ENCODE peak calls at places on chromosomes 12 and 14, in four cellular contexts. One of them, this sample, is unnamed.
A peak's percentile ranks its signal among the peaks of the same experiment; 100 is the strongest.

GRCh38 chr12:84986586-84986985 is 49.5 kb downstream of the TSPAN19 start:
- DNase-seq in foreskin keratinocyte: no peak
- DNase-seq in transverse colon: no peak
- DNase-seq in left ventricle myocardium inferior: no peak
- DNase-seq in this sample: no peak

GRCh38 chr14:38951451-38951850 is 151.6 kb downstream of the SEC23A start:
- DNase-seq in foreskin keratinocyte: no peak
- DNase-seq in transverse colon: no peak
- DNase-seq in left ventricle myocardium inferior: no peak
- DNase-seq in this sample: no peak

GRCh38 chr14:70188608-70189540 is at the start of gene SLC8A3:
- DNase-seq in foreskin keratinocyte: peak; percentile 30
- DNase-seq in transverse colon: no peak
- DNase-seq in left ventricle myocardium inferior: no peak
- DNase-seq in this sample: no peak

GRCh38 chr12:91893476-91893875 is 252.2 kb downstream of the BTG1 start:
- DNase-seq in foreskin keratinocyte: no peak
- DNase-seq in transverse colon: no peak
- DNase-seq in left ventricle myocardium inferior: no peak
- DNase-seq in this sample: no peak

GRCh38 chr14:69716483-69717187 is 50.3 kb upstream of the SRSF5 start:
- DNase-seq in foreskin keratinocyte: peak; percentile 97
- DNase-seq in transverse colon: peak; percentile 28
- DNase-seq in left ventricle myocardium inferior: peak; percentile 16
- DNase-seq in this sample: peak; percentile 42

GRCh38 chr14:62179367-62180018 is 417.3 kb downstream of the SNAPC1 start:
- DNase-seq in foreskin keratinocyte: peak; percentile 30
- DNase-seq in transverse colon: peak; percentile 15
- DNase-seq in left ventricle myocardium inferior: peak; percentile 16
- DNase-seq in this sample: no peak

GRCh38 chr14:51035611-51036192 is 59.2 kb downstream of the TRIM9 start:
- DNase-seq in foreskin keratinocyte: peak; percentile 5
- DNase-seq in transverse colon: no peak
- DNase-seq in left ventricle myocardium inferior: no peak
- DNase-seq in this sample: no peak

GRCh38 chr14:34895277-34895676 is 20.1 kb upstream of the BAZ1A start:
- DNase-seq in foreskin keratinocyte: no peak
- DNase-seq in transverse colon: no peak
- DNase-seq in left ventricle myocardium inferior: no peak
- DNase-seq in this sample: no peak

DNA sequence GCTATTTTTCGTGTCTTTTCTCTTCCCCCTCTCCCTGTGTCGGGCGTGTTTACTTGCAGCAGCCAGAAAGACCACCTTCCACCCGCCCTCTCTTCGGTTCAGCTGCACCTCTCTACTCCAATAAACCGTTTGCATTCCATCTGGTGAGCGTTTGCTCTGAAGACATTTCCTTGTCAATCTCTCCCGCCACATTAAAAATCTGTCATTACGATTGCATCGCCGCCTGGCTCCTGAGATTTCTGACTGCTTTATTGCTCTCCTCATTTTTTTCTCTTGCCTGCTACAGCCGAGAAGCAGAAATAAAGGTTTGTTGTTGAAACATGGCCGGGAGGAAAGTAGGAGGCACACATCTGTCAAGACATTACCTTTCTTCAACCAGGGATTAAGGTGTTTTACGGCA is 1109.2 kb downstream of the BCL11B start:
- DNase-seq in foreskin keratinocyte: no peak
- DNase-seq in transverse colon: no peak
- DNase-seq in left ventricle myocardium inferior: no peak
- DNase-seq in this sample: no peak
- H3K27ac ChIP-seq in foreskin keratinocyte: no peak overlapping the region
- H3K27ac ChIP-seq in transverse colon: no peak overlapping the region
- H3K27ac ChIP-seq in left ventricle myocardium inferior: no peak overlapping the region
- H3K27ac ChIP-seq in this sample: no peak overlapping the region

DNA sequence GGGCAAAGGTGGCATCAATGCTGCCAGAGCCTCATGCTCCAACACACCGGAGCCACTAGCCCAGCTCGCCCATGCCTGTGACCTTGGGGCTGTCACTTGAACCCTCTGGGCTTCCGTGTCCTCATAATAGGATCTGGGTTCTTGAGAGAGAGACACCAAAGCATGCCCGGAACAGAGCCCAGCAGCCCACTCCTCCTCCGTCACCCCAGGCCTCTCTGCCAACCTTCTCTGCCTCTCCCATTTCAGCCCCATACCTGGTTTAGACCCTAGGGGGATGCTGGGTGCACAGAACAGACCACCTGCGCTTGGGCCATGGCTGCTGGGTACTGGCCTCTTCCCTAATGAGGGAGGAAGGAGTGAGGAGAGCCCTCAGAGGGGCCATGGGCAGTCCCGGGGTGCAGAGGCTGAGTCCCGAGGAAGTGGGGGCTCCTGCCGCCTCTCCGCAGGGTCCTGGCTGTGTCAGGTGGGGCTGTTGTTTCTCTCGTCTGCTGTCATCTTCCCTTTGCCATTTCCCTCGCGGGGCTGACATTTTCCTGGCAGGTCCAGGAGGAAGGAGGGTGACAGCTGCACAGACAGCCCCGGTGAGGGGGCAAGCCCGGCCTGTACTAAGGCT is 172.4 kb upstream of the RTL1 start:
- DNase-seq in foreskin keratinocyte: no peak
- DNase-seq in transverse colon: no peak
- DNase-seq in left ventricle myocardium inferior: no peak
- DNase-seq in this sample: no peak
- H3K27me3 ChIP-seq in foreskin keratinocyte: peaks cover 59% of the 10 kb centered on the region
- H3K27me3 ChIP-seq in transverse colon: peaks cover 54% of the 10 kb centered on the region
- H3K27me3 ChIP-seq in left ventricle myocardium inferior: peaks cover 98% of the 10 kb centered on the region
- H3K27me3 ChIP-seq in this sample: peaks cover 49% of the 10 kb centered on the region

GRCh38 chr14:75198291-75198933 is 22.0 kb upstream of the TMED10 start:
- DNase-seq in foreskin keratinocyte: no peak
- DNase-seq in transverse colon: peak; percentile 36
- DNase-seq in left ventricle myocardium inferior: peak; percentile 56
- DNase-seq in this sample: peak; percentile 77

GRCh38 chr14:75202671-75203070 is 26.3 kb upstream of the TMED10 start:
- DNase-seq in foreskin keratinocyte: no peak
- DNase-seq in transverse colon: no peak
- DNase-seq in left ventricle myocardium inferior: no peak
- DNase-seq in this sample: no peak

GRCh38 chr14:75201087-75201486 is 24.7 kb upstream of the TMED10 start:
- DNase-seq in foreskin keratinocyte: no peak
- DNase-seq in transverse colon: no peak
- DNase-seq in left ventricle myocardium inferior: no peak
- DNase-seq in this sample: no peak

GRCh38 chr14:75197338-75197737 is 20.9 kb upstream of the TMED10 start:
- DNase-seq in foreskin keratinocyte: no peak
- DNase-seq in transverse colon: no peak
- DNase-seq in left ventricle myocardium inferior: no peak
- DNase-seq in this sample: no peak

DNA sequence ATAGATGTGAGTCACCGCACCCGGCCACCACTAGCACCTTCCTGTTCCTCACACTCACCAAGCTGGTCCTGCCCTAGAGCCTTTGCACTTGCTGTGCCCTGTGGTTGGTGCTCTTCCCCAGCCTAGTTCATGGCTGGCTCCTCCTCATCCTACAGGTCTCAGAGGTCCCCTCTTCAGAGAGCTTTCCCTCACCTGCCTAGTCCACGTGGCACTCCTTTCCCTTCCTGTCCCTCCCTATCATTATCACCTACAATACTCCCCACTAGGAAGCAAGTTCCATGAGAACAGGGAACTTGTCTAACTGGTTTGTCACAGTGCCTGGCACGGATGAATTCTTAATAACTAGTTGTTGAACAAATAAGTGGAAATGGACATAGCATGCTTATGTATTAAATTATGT is 24.0 kb upstream of the TMED10 start:
- DNase-seq in foreskin keratinocyte: peak; percentile 61
- DNase-seq in transverse colon: peak; percentile 88
- DNase-seq in left ventricle myocardium inferior: no peak
- DNase-seq in this sample: no peak
- H3K27ac ChIP-seq in foreskin keratinocyte: no peak overlapping the region
- H3K27ac ChIP-seq in transverse colon: peak overlapping the region; percentile 80
- H3K27ac ChIP-seq in left ventricle myocardium inferior: no peak overlapping the region
- H3K27ac ChIP-seq in this sample: no peak overlapping the region

DNA sequence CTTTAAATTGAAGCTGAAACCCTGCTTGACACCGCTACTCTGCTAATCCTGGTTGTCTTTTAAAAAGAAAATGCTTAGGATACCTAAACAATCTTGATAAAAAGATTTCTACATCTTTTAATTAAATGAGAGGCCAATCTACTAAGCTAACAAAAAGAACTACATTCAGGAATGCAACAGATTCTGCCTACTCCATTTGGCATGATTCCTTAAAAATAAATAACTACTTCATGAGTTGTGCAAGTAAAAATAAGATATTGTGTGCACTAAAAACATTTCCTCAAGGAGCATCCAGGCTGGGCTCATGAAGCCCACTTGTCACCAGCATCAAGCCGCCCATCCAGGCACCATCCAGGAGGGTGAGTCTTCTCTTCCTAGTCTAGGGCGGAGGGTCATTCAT is 197.5 kb downstream of the PAX9 start:
- DNase-seq in foreskin keratinocyte: no peak
- DNase-seq in transverse colon: no peak
- DNase-seq in left ventricle myocardium inferior: no peak
- DNase-seq in this sample: no peak
- H3K27me3 ChIP-seq in foreskin keratinocyte: no peaks in the 10 kb centered on the region
- H3K27me3 ChIP-seq in transverse colon: no peaks in the 10 kb centered on the region
- H3K27me3 ChIP-seq in left ventricle myocardium inferior: peaks cover 25% of the 10 kb centered on the region
- H3K27me3 ChIP-seq in this sample: no peaks in the 10 kb centered on the region

DNA sequence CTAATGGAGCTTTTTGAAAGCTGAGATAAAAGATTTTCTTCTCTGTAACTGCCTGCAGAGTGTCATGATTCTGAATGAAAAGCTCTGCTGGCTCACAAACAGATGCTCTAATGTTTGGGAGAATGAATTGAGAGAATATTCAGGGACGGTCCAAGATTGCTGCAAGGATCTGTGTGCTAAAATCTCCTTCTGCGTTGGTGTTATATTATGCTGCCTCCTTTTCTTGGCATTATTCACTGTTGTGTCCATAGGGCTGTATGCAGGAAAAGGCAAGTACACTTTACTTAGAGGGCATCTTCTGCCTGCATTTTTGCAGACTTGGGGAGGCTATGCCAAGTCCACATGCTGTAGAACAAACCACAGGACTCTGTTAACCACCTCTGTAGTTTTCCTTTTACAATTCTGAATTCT is 209.8 kb upstream of the KRR1 start:
- DNase-seq in foreskin keratinocyte: no peak
- DNase-seq in transverse colon: no peak
- DNase-seq in left ventricle myocardium inferior: no peak
- DNase-seq in this sample: no peak
- H3K27ac ChIP-seq in foreskin keratinocyte: peak overlapping the region; percentile 76
- H3K27ac ChIP-seq in transverse colon: no peak overlapping the region
- H3K27ac ChIP-seq in left ventricle myocardium inferior: peak overlapping the region; percentile 80
- H3K27ac ChIP-seq in this sample: no peak overlapping the region

This sample was measured in tibial artery.